ENCODE peak calls at places on chromosomes 6 and 20, in seven cellular contexts. One of them, this sample, is unnamed.

GRCh38 chr6:4973972-4974885 is 29.6 kb downstream of the RPP40 start:
- DNase-seq in NCI-H1436: no peak
- DNase-seq in T1000: no peak
- DNase-seq in activated T-cell treated with anti-CD3 and anti-CD28 coated beads for 1 hour: no peak
- DNase-seq in upper lobe of right lung: no peak
- DNase-seq in prostate gland: no peak
- DNase-seq in NCI-H748 treated with DMSO at 0.1 percent for 48 hours: peak
- DNase-seq in this sample: no peak

GRCh38 chr6:12516070-12516469 is 200.5 kb upstream of the PHACTR1 start:
- DNase-seq in NCI-H1436: no peak
- DNase-seq in T1000: no peak
- DNase-seq in activated T-cell treated with anti-CD3 and anti-CD28 coated beads for 1 hour: no peak
- DNase-seq in upper lobe of right lung: no peak
- DNase-seq in prostate gland: no peak
- DNase-seq in NCI-H748 treated with DMSO at 0.1 percent for 48 hours: no peak
- DNase-seq in this sample: no peak

GRCh38 chr6:96812077-96812703 is 25.1 kb downstream of the GPR63 start:
- DNase-seq in NCI-H1436: no peak
- DNase-seq in T1000: no peak
- DNase-seq in activated T-cell treated with anti-CD3 and anti-CD28 coated beads for 1 hour: no peak
- DNase-seq in upper lobe of right lung: no peak
- DNase-seq in prostate gland: no peak
- DNase-seq in NCI-H748 treated with DMSO at 0.1 percent for 48 hours: no peak
- DNase-seq in this sample: no peak

GRCh38 chr6:819122-819521 is 126.2 kb upstream of the EXOC2 start:
- DNase-seq in NCI-H1436: no peak
- DNase-seq in T1000: no peak
- DNase-seq in activated T-cell treated with anti-CD3 and anti-CD28 coated beads for 1 hour: no peak
- DNase-seq in upper lobe of right lung: no peak
- DNase-seq in prostate gland: no peak
- DNase-seq in NCI-H748 treated with DMSO at 0.1 percent for 48 hours: no peak
- DNase-seq in this sample: no peak

GRCh38 chr6:122283884-122284283 is 115.6 kb upstream of the HSF2 start:
- DNase-seq in NCI-H1436: no peak
- DNase-seq in T1000: no peak
- DNase-seq in activated T-cell treated with anti-CD3 and anti-CD28 coated beads for 1 hour: no peak
- DNase-seq in upper lobe of right lung: no peak
- DNase-seq in prostate gland: no peak
- DNase-seq in NCI-H748 treated with DMSO at 0.1 percent for 48 hours: no peak
- DNase-seq in this sample: no peak

GRCh38 chr6:3232017-3232838 is 4.8 kb upstream of the TUBB2B start:
- DNase-seq in NCI-H1436: no peak
- DNase-seq in T1000: no peak
- DNase-seq in activated T-cell treated with anti-CD3 and anti-CD28 coated beads for 1 hour: no peak
- DNase-seq in upper lobe of right lung: no peak
- DNase-seq in prostate gland: no peak
- DNase-seq in NCI-H748 treated with DMSO at 0.1 percent for 48 hours: peak
- DNase-seq in this sample: no peak

GRCh38 chr6:99736302-99736701 is 129.7 kb downstream of the PRDM13 start:
- DNase-seq in NCI-H1436: peak
- DNase-seq in T1000: no peak
- DNase-seq in activated T-cell treated with anti-CD3 and anti-CD28 coated beads for 1 hour: no peak
- DNase-seq in upper lobe of right lung: no peak
- DNase-seq in prostate gland: no peak
- DNase-seq in NCI-H748 treated with DMSO at 0.1 percent for 48 hours: peak
- DNase-seq in this sample: no peak

GRCh38 chr6:84411060-84411629 is 183.7 kb upstream of the CEP162 start:
- DNase-seq in NCI-H1436: peak
- DNase-seq in T1000: no peak
- DNase-seq in activated T-cell treated with anti-CD3 and anti-CD28 coated beads for 1 hour: no peak
- DNase-seq in upper lobe of right lung: no peak
- DNase-seq in prostate gland: no peak
- DNase-seq in NCI-H748 treated with DMSO at 0.1 percent for 48 hours: peak
- DNase-seq in this sample: no peak

GRCh38 chr6:154347981-154348380 is 8.6 kb downstream of the IPCEF1 start:
- DNase-seq in NCI-H1436: no peak
- DNase-seq in T1000: no peak
- DNase-seq in activated T-cell treated with anti-CD3 and anti-CD28 coated beads for 1 hour: no peak
- DNase-seq in upper lobe of right lung: no peak
- DNase-seq in prostate gland: no peak
- DNase-seq in NCI-H748 treated with DMSO at 0.1 percent for 48 hours: no peak
- DNase-seq in this sample: no peak

GRCh38 chr6:44011350-44011925 is 115.8 kb downstream of the MRPL14 start:
- DNase-seq in NCI-H1436: no peak
- DNase-seq in T1000: no peak
- DNase-seq in activated T-cell treated with anti-CD3 and anti-CD28 coated beads for 1 hour: no peak
- DNase-seq in upper lobe of right lung: no peak
- DNase-seq in prostate gland: no peak
- DNase-seq in NCI-H748 treated with DMSO at 0.1 percent for 48 hours: no peak
- DNase-seq in this sample: no peak

GRCh38 chr6:31826793-31827285 is 699 bp upstream of the HSPA1B start:
- DNase-seq in NCI-H1436: peak
- DNase-seq in T1000: peak
- DNase-seq in activated T-cell treated with anti-CD3 and anti-CD28 coated beads for 1 hour: no peak
- DNase-seq in upper lobe of right lung: peak
- DNase-seq in prostate gland: peak
- DNase-seq in NCI-H748 treated with DMSO at 0.1 percent for 48 hours: no peak
- DNase-seq in this sample: peak

GRCh38 chr20:57157106-57157691 is 109.2 kb downstream of the BMP7 start:
- DNase-seq in NCI-H1436: no peak
- DNase-seq in T1000: no peak
- DNase-seq in activated T-cell treated with anti-CD3 and anti-CD28 coated beads for 1 hour: no peak
- DNase-seq in upper lobe of right lung: no peak
- DNase-seq in prostate gland: no peak
- DNase-seq in NCI-H748 treated with DMSO at 0.1 percent for 48 hours: no peak
- DNase-seq in this sample: no peak

GRCh38 chr6:36627801-36628246 is 33.7 kb downstream of the SRSF3 start:
- DNase-seq in NCI-H1436: no peak
- DNase-seq in T1000: no peak
- DNase-seq in activated T-cell treated with anti-CD3 and anti-CD28 coated beads for 1 hour: no peak
- DNase-seq in upper lobe of right lung: peak
- DNase-seq in prostate gland: peak
- DNase-seq in NCI-H748 treated with DMSO at 0.1 percent for 48 hours: no peak
- DNase-seq in this sample: peak

GRCh38 chr20:21048841-21049273 is 57.3 kb downstream of the LINC00237 start:
- DNase-seq in NCI-H1436: no peak
- DNase-seq in T1000: no peak
- DNase-seq in activated T-cell treated with anti-CD3 and anti-CD28 coated beads for 1 hour: peak
- DNase-seq in upper lobe of right lung: peak
- DNase-seq in prostate gland: no peak
- DNase-seq in NCI-H748 treated with DMSO at 0.1 percent for 48 hours: no peak
- DNase-seq in this sample: peak

GRCh38 chr6:168773788-168774187 is 332.8 kb downstream of the SMOC2 start:
- DNase-seq in NCI-H1436: no peak
- DNase-seq in T1000: no peak
- DNase-seq in activated T-cell treated with anti-CD3 and anti-CD28 coated beads for 1 hour: no peak
- DNase-seq in upper lobe of right lung: no peak
- DNase-seq in prostate gland: no peak
- DNase-seq in NCI-H748 treated with DMSO at 0.1 percent for 48 hours: no peak
- DNase-seq in this sample: no peak

GRCh38 chr6:22194188-22194921 is 102.5 kb downstream of the PRL start:
- DNase-seq in NCI-H1436: no peak
- DNase-seq in T1000: no peak
- DNase-seq in activated T-cell treated with anti-CD3 and anti-CD28 coated beads for 1 hour: no peak
- DNase-seq in upper lobe of right lung: no peak
- DNase-seq in prostate gland: no peak
- DNase-seq in NCI-H748 treated with DMSO at 0.1 percent for 48 hours: no peak
- DNase-seq in this sample: no peak

GRCh38 chr20:2103454-2104153 is 2.0 kb downstream of the STK35 start:
- DNase-seq in NCI-H1436: no peak
- DNase-seq in T1000: no peak
- DNase-seq in activated T-cell treated with anti-CD3 and anti-CD28 coated beads for 1 hour: no peak
- DNase-seq in upper lobe of right lung: no peak
- DNase-seq in prostate gland: no peak
- DNase-seq in NCI-H748 treated with DMSO at 0.1 percent for 48 hours: no peak
- DNase-seq in this sample: no peak

GRCh38 chr6:50361641-50362331 is 312.1 kb upstream of the DEFB112 start:
- DNase-seq in NCI-H1436: no peak
- DNase-seq in T1000: no peak
- DNase-seq in activated T-cell treated with anti-CD3 and anti-CD28 coated beads for 1 hour: no peak
- DNase-seq in upper lobe of right lung: no peak
- DNase-seq in prostate gland: no peak
- DNase-seq in NCI-H748 treated with DMSO at 0.1 percent for 48 hours: no peak
- DNase-seq in this sample: no peak

GRCh38 chr6:105015482-105015881 is 58.6 kb downstream of the LIN28B start:
- DNase-seq in NCI-H1436: no peak
- DNase-seq in T1000: no peak
- DNase-seq in activated T-cell treated with anti-CD3 and anti-CD28 coated beads for 1 hour: no peak
- DNase-seq in upper lobe of right lung: no peak
- DNase-seq in prostate gland: no peak
- DNase-seq in NCI-H748 treated with DMSO at 0.1 percent for 48 hours: no peak
- DNase-seq in this sample: no peak

GRCh38 chr6:148074735-148075134 is 267.9 kb upstream of the SASH1 start:
- DNase-seq in NCI-H1436: no peak
- DNase-seq in T1000: no peak
- DNase-seq in activated T-cell treated with anti-CD3 and anti-CD28 coated beads for 1 hour: no peak
- DNase-seq in upper lobe of right lung: no peak
- DNase-seq in prostate gland: peak
- DNase-seq in NCI-H748 treated with DMSO at 0.1 percent for 48 hours: no peak
- DNase-seq in this sample: no peak

GRCh38 chr6:93423542-93423941 is 4.2 kb upstream of the EPHA7 start:
- DNase-seq in NCI-H1436: peak
- DNase-seq in T1000: no peak
- DNase-seq in activated T-cell treated with anti-CD3 and anti-CD28 coated beads for 1 hour: no peak
- DNase-seq in upper lobe of right lung: no peak
- DNase-seq in prostate gland: peak
- DNase-seq in NCI-H748 treated with DMSO at 0.1 percent for 48 hours: peak
- DNase-seq in this sample: no peak

GRCh38 chr6:52914516-52914915 is 5.0 kb upstream of the GSTA3 start:
- DNase-seq in NCI-H1436: no peak
- DNase-seq in T1000: no peak
- DNase-seq in activated T-cell treated with anti-CD3 and anti-CD28 coated beads for 1 hour: no peak
- DNase-seq in upper lobe of right lung: no peak
- DNase-seq in prostate gland: no peak
- DNase-seq in NCI-H748 treated with DMSO at 0.1 percent for 48 hours: no peak
- DNase-seq in this sample: no peak

GRCh38 chr6:141326426-141326825 is 806.3 kb upstream of the GJE1 start:
- DNase-seq in NCI-H1436: no peak
- DNase-seq in T1000: peak
- DNase-seq in activated T-cell treated with anti-CD3 and anti-CD28 coated beads for 1 hour: no peak
- DNase-seq in upper lobe of right lung: no peak
- DNase-seq in prostate gland: no peak
- DNase-seq in NCI-H748 treated with DMSO at 0.1 percent for 48 hours: no peak
- DNase-seq in this sample: no peak

GRCh38 chr20:63060057-63060991 is 53.6 kb upstream of the BHLHE23 start:
- DNase-seq in NCI-H1436: no peak
- DNase-seq in T1000: no peak
- DNase-seq in activated T-cell treated with anti-CD3 and anti-CD28 coated beads for 1 hour: no peak
- DNase-seq in upper lobe of right lung: peak
- DNase-seq in prostate gland: no peak
- DNase-seq in NCI-H748 treated with DMSO at 0.1 percent for 48 hours: no peak
- DNase-seq in this sample: no peak

GRCh38 chr6:158067436-158068015 is 85.9 kb downstream of the SYNJ2 start:
- DNase-seq in NCI-H1436: no peak
- DNase-seq in T1000: no peak
- DNase-seq in activated T-cell treated with anti-CD3 and anti-CD28 coated beads for 1 hour: no peak
- DNase-seq in upper lobe of right lung: no peak
- DNase-seq in prostate gland: no peak
- DNase-seq in NCI-H748 treated with DMSO at 0.1 percent for 48 hours: no peak
- DNase-seq in this sample: no peak

GRCh38 chr6:84728602-84729001 is 35.8 kb downstream of the TBX18 start:
- DNase-seq in NCI-H1436: peak
- DNase-seq in T1000: no peak
- DNase-seq in activated T-cell treated with anti-CD3 and anti-CD28 coated beads for 1 hour: no peak
- DNase-seq in upper lobe of right lung: no peak
- DNase-seq in prostate gland: no peak
- DNase-seq in NCI-H748 treated with DMSO at 0.1 percent for 48 hours: no peak
- DNase-seq in this sample: no peak

GRCh38 chr20:6921717-6922386 is 154.4 kb downstream of the BMP2 start:
- DNase-seq in NCI-H1436: no peak
- DNase-seq in T1000: no peak
- DNase-seq in activated T-cell treated with anti-CD3 and anti-CD28 coated beads for 1 hour: no peak
- DNase-seq in upper lobe of right lung: no peak
- DNase-seq in prostate gland: no peak
- DNase-seq in NCI-H748 treated with DMSO at 0.1 percent for 48 hours: no peak
- DNase-seq in this sample: no peak

GRCh38 chr6:24897186-24897585 is 38.6 kb downstream of the RIPOR2 start:
- DNase-seq in NCI-H1436: no peak
- DNase-seq in T1000: no peak
- DNase-seq in activated T-cell treated with anti-CD3 and anti-CD28 coated beads for 1 hour: no peak
- DNase-seq in upper lobe of right lung: no peak
- DNase-seq in prostate gland: no peak
- DNase-seq in NCI-H748 treated with DMSO at 0.1 percent for 48 hours: no peak
- DNase-seq in this sample: no peak

GRCh38 chr6:160500639-160501038 is 152.5 kb downstream of the SLC22A3 start:
- DNase-seq in NCI-H1436: no peak
- DNase-seq in T1000: no peak
- DNase-seq in activated T-cell treated with anti-CD3 and anti-CD28 coated beads for 1 hour: no peak
- DNase-seq in upper lobe of right lung: no peak
- DNase-seq in prostate gland: no peak
- DNase-seq in NCI-H748 treated with DMSO at 0.1 percent for 48 hours: no peak
- DNase-seq in this sample: no peak